ENCODE peak calls at places on chromosome 15, in four cellular contexts. One of them, this sample, is unnamed.

GRCh38 chr15:99282129-99282528 is 30.8 kb downstream of the LRRC28 start:
- DNase-seq in progenitor cell of endocrine pancreas: no peak
- DNase-seq in AG04450: no peak
- DNase-seq in uterus: no peak
- DNase-seq in this sample: no peak

GRCh38 chr15:65655026-65655425 is 33.3 kb downstream of the SLC24A1 start:
- DNase-seq in progenitor cell of endocrine pancreas: no peak
- DNase-seq in AG04450: no peak
- DNase-seq in uterus: no peak
- DNase-seq in this sample: peak

GRCh38 chr15:95690631-95691340 is 639.7 kb upstream of the NR2F2 start:
- DNase-seq in progenitor cell of endocrine pancreas: no peak
- DNase-seq in AG04450: no peak
- DNase-seq in uterus: no peak
- DNase-seq in this sample: no peak

GRCh38 chr15:92930776-92931175 is 30.7 kb downstream of the CHD2 start:
- DNase-seq in progenitor cell of endocrine pancreas: no peak
- DNase-seq in AG04450: peak
- DNase-seq in uterus: no peak
- DNase-seq in this sample: peak

GRCh38 chr15:77027111-77027696 is 32.3 kb downstream of the PSTPIP1 start:
- DNase-seq in progenitor cell of endocrine pancreas: peak
- DNase-seq in AG04450: no peak
- DNase-seq in uterus: no peak
- DNase-seq in this sample: no peak

GRCh38 chr15:96362759-96363678 is 32.5 kb downstream of the NR2F2 start:
- DNase-seq in progenitor cell of endocrine pancreas: no peak
- DNase-seq in AG04450: no peak
- DNase-seq in uterus: no peak
- DNase-seq in this sample: no peak

GRCh38 chr15:89566141-89566540 is 9.1 kb upstream of the TICRR start:
- DNase-seq in progenitor cell of endocrine pancreas: no peak
- DNase-seq in AG04450: no peak
- DNase-seq in uterus: no peak
- DNase-seq in this sample: no peak

GRCh38 chr15:69144530-69144929 is 15.9 kb upstream of the GLCE start:
- DNase-seq in progenitor cell of endocrine pancreas: no peak
- DNase-seq in AG04450: no peak
- DNase-seq in uterus: no peak
- DNase-seq in this sample: no peak

GRCh38 chr15:98909968-98910885 is 97.4 kb downstream of the PGPEP1L start:
- DNase-seq in progenitor cell of endocrine pancreas: no peak
- DNase-seq in AG04450: no peak
- DNase-seq in uterus: no peak
- DNase-seq in this sample: no peak

GRCh38 chr15:57909388-57909787 is 156.1 kb downstream of the ALDH1A2 start:
- DNase-seq in progenitor cell of endocrine pancreas: no peak
- DNase-seq in AG04450: no peak
- DNase-seq in uterus: no peak
- DNase-seq in this sample: no peak

GRCh38 chr15:64892850-64893403 is 18.8 kb upstream of the ANKDD1A start:
- DNase-seq in progenitor cell of endocrine pancreas: no peak
- DNase-seq in AG04450: no peak
- DNase-seq in uterus: no peak
- DNase-seq in this sample: no peak

GRCh38 chr15:89790206-89790605 is 14.1 kb downstream of the MESP2 start:
- DNase-seq in progenitor cell of endocrine pancreas: no peak
- DNase-seq in AG04450: no peak
- DNase-seq in uterus: no peak
- DNase-seq in this sample: no peak

DNA sequence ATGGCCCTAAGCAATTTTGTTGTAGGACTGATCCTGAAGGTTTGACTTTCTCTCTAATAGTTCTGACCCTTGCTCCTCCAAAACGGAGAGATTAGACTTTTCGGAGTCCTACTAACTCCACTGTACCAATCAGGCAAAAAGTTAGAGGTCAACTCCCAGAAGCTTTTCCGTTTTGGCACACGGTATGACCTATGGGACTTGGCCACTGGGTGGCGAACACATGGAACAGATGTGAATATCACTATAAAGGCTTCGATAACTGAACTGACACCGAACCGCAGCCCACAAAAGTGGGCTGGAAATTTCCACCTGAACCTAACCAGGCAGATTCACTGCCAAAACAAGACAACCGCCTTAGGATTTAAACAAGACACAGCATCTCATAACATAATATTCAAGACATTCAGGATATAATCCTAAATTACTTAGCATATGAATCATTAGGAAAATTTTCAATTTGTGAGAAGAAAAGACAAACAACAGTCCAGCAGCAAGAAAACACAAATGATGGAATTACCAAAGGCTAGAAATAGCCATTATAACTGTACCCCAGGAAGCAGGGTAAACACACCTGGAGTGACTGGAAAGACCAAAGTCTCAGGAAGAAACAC is 12.2 kb upstream of the TM2D3 start:
- DNase-seq in progenitor cell of endocrine pancreas: no peak
- DNase-seq in AG04450: no peak
- DNase-seq in uterus: no peak
- DNase-seq in this sample: no peak
- TF ChIP-seq CTCF in progenitor cell of endocrine pancreas: peak
- TF ChIP-seq CTCF in AG04450: peak
- TF ChIP-seq CTCF in uterus: no peak
- TF ChIP-seq CTCF in this sample: peak

DNA sequence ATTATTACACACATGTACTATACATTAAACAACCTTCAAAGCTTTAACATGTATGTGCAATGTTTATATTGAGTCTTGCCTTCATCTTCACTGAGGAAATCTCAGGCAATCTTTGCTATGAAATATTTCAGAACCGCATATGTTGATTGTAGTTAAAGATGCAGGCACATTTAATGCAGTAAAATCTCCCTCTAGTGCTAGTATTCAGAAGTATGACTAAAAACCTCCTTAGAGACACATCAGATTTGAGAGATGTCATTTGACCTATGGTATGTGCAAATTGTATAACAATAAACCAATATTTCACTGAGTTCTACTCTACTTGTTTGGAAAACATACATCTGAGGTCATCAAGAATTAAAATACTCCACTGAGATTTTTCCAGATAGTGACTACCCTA is 123.8 kb upstream of the C15orf61 start:
- DNase-seq in progenitor cell of endocrine pancreas: no peak
- DNase-seq in AG04450: no peak
- DNase-seq in uterus: no peak
- DNase-seq in this sample: no peak
- TF ChIP-seq CTCF in progenitor cell of endocrine pancreas: no peak
- TF ChIP-seq CTCF in AG04450: peak
- TF ChIP-seq CTCF in uterus: no peak
- TF ChIP-seq CTCF in this sample: no peak

GRCh38 chr15:75307778-75308390 is 25.2 kb downstream of the GOLGA6D start:
- DNase-seq in progenitor cell of endocrine pancreas: peak
- DNase-seq in AG04450: no peak
- DNase-seq in uterus: no peak
- DNase-seq in this sample: peak
- TF ChIP-seq CTCF in progenitor cell of endocrine pancreas: peak
- TF ChIP-seq CTCF in AG04450: peak
- TF ChIP-seq CTCF in uterus: no peak
- TF ChIP-seq CTCF in this sample: peak

DNA sequence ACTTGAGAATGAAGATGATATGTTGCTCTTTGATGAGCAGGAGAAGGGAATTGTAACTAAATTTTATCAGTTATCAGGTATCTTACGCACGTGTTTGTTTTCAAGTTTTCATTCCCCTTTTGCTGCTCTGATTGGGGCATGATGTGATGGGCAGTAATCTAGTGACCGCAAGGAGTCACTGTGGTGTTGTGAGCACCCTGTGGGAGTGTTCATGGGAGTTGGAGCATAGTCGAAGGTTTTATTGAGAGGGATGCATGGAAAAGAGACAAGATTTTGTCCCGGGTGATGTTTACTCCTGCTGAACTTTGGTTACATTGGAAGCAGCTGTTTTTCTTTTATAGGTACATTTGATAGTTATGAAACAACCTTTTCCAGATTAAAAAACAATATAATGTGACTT is 2.1 kb downstream of the FAN1 start:
- DNase-seq in progenitor cell of endocrine pancreas: no peak
- DNase-seq in AG04450: no peak
- DNase-seq in uterus: no peak
- DNase-seq in this sample: peak
- TF ChIP-seq CTCF in progenitor cell of endocrine pancreas: no peak
- TF ChIP-seq CTCF in AG04450: peak
- TF ChIP-seq CTCF in uterus: peak
- TF ChIP-seq CTCF in this sample: peak

GRCh38 chr15:88479169-88479568 is 11.7 kb downstream of the MRPS11 start:
- DNase-seq in progenitor cell of endocrine pancreas: no peak
- DNase-seq in AG04450: no peak
- DNase-seq in uterus: no peak
- DNase-seq in this sample: no peak

GRCh38 chr15:88477885-88478284 is 10.4 kb downstream of the MRPS11 start:
- DNase-seq in progenitor cell of endocrine pancreas: no peak
- DNase-seq in AG04450: no peak
- DNase-seq in uterus: no peak
- DNase-seq in this sample: no peak

GRCh38 chr15:88477126-88477525 is 9.6 kb downstream of the MRPS11 start:
- DNase-seq in progenitor cell of endocrine pancreas: no peak
- DNase-seq in AG04450: no peak
- DNase-seq in uterus: no peak
- DNase-seq in this sample: no peak

GRCh38 chr15:88480981-88481380 is 13.5 kb downstream of the MRPS11 start:
- DNase-seq in progenitor cell of endocrine pancreas: no peak
- DNase-seq in AG04450: no peak
- DNase-seq in uterus: no peak
- DNase-seq in this sample: no peak

DNA sequence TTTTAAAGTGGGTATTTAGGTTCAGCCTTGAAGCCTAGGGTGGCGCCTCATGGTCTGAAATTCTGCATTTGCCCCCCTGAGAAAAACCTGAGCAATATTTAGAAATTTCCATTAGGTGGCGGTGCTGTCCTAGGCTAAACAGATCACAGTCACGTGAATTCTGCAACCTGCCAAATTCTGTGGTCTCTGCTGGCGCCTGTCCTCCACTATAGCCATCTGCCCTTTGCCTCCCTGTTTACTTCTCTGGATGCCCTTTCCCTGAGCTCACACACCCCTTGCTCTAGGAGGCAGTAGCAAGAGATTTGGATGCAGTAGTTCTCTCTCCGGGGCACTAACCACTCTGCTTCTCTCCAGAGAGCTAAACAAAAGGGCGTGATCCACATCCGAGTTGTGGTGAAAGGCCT is 9.1 kb downstream of the MRPS11 start:
- DNase-seq in progenitor cell of endocrine pancreas: no peak
- DNase-seq in AG04450: peak
- DNase-seq in uterus: peak
- DNase-seq in this sample: peak
- TF ChIP-seq CTCF in progenitor cell of endocrine pancreas: peak
- TF ChIP-seq CTCF in AG04450: peak
- TF ChIP-seq CTCF in uterus: peak
- TF ChIP-seq CTCF in this sample: peak

GRCh38 chr15:100890059-100890720 is 10.6 kb downstream of the ALDH1A3 start:
- DNase-seq in progenitor cell of endocrine pancreas: no peak
- DNase-seq in AG04450: no peak
- DNase-seq in uterus: no peak
- DNase-seq in this sample: no peak
- TF ChIP-seq CTCF in progenitor cell of endocrine pancreas: no peak
- TF ChIP-seq CTCF in AG04450: no peak
- TF ChIP-seq CTCF in uterus: no peak
- TF ChIP-seq CTCF in this sample: no peak

DNA sequence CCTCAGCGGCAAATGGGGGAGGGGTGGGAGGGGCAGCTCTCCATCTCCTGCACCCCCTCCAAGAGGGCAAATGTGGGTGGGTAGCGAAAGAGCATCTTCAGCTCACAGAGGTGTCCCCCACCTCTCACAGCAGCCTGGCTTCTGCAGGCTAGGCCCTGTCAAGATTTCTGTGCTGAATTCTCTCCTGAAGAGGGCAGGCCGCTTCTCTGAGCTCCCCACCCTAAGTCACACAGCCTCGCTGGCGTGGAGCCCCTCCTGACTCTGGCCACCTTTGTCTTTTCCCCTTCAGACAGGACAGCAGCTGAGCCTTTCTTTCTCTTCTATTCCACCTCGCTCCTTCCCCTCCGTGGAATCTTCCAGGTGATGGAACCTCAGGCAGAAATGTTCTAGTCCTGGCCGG is 26.3 kb upstream of the ADAMTS7 start:
- DNase-seq in progenitor cell of endocrine pancreas: no peak
- DNase-seq in AG04450: no peak
- DNase-seq in uterus: no peak
- DNase-seq in this sample: no peak
- TF ChIP-seq CTCF in progenitor cell of endocrine pancreas: no peak
- TF ChIP-seq CTCF in AG04450: no peak
- TF ChIP-seq CTCF in uterus: no peak
- TF ChIP-seq CTCF in this sample: no peak

This sample was measured in cardiac muscle cell.